ENCODE peak calls at places on chromosome 19, in six cellular contexts. Q is NCI-H774; P is T-helper 9 cell; X is T-helper 2 cell treated with Interferon-gamma antibody and Interleukin-4, amounts not matched to agents 5 μg/mL and 100 μg/mL, for 36 hours; T is NCI-H1092; K is NCI-H510A treated with DMSO at 0.1 percent for 48 hours. S is an unnamed sample.

GRCh38 chr19:30785728-30786127 is 413.5 kb downstream of the ZNF536 start:
- DNase-seq in Q (no peak), P (no peak), X (no peak), T (no peak), K (no peak), S (no peak)

GRCh38 chr19:36041831-36042230 is 9.2 kb upstream of the CLIP3 start:
- DNase-seq in Q (no peak), P (no peak), X (no peak), T (no peak), K (no peak), S (no peak)

GRCh38 chr19:33236696-33237390 is 11.2 kb upstream of the SLC7A10 start:
- DNase-seq in Q (no peak), P (no peak), X (no peak), T (no peak), K (no peak), S (no peak)

GRCh38 chr19:1882089-1882785 is 3.1 kb downstream of the ABHD17A start:
- DNase-seq in Q (no peak), P (peak), X (peak), T (no peak), K (no peak), S (no peak)

GRCh38 chr19:53554804-53555203 is 16.9 kb downstream of the ZNF331 start:
- DNase-seq in Q (no peak), P (no peak), X (no peak), T (no peak), K (no peak), S (no peak)

GRCh38 chr19:7450243-7451223 is 38.3 kb downstream of the PEX11G start:
- DNase-seq in Q (no peak), P (no peak), X (no peak), T (no peak), K (no peak), S (no peak)

GRCh38 chr19:31270897-31271568 is 78.2 kb downstream of the TSHZ3 start:
- DNase-seq in Q (no peak), P (no peak), X (no peak), T (no peak), K (no peak), S (no peak)

GRCh38 chr19:6588508-6589345 is 2.2 kb downstream of the CD70 start:
- DNase-seq in Q (no peak), P (no peak), X (no peak), T (no peak), K (no peak), S (no peak)

GRCh38 chr19:44807162-44807561 is 1.7 kb upstream of the BCAM start:
- DNase-seq in Q (peak), P (no peak), X (no peak), T (peak), K (peak), S (peak)

GRCh38 chr19:11142528-11143171 is 12.9 kb downstream of the SPC24 start:
- DNase-seq in Q (no peak), P (no peak), X (no peak), T (peak), K (no peak), S (no peak)

GRCh38 chr19:38695832-38696732 is 48.2 kb downstream of the CAPN12 start:
- DNase-seq in Q (no peak), P (no peak), X (no peak), T (no peak), K (no peak), S (no peak)

GRCh38 chr19:58325623-58326022 is 1.2 kb upstream of the ZSCAN22 start:
- DNase-seq in Q (peak), P (no peak), X (no peak), T (no peak), K (no peak), S (no peak)

GRCh38 chr19:35725216-35725861 is 7.5 kb downstream of the KMT2B start:
- DNase-seq in Q (no peak), P (no peak), X (no peak), T (no peak), K (no peak), S (no peak)

GRCh38 chr19:8001995-8002849 is 3.2 kb downstream of the ELAVL1 start:
- DNase-seq in Q (peak), P (peak), X (peak), T (no peak), K (peak), S (peak)

GRCh38 chr19:38650911-38651584 is 3.6 kb downstream of the ACTN4 start:
- DNase-seq in Q (no peak), P (no peak), X (no peak), T (no peak), K (no peak), S (no peak)

S was measured in NCI-H345.